ENCODE peak calls at places on chromosomes 1 and 21, in ten cellular contexts. One of them, this sample, is unnamed.

GRCh38 chr1:33237579-33237978 is 18.7 kb upstream of the ZNF362 start:
- DNase-seq in naive B cell: no peak
- DNase-seq in NCI-H1092: no peak
- DNase-seq in colonic mucosa: no peak
- DNase-seq in BE2C: no peak
- DNase-seq in CD4-positive, alpha-beta T cell: peak
- DNase-seq in fibroblast of gingiva: no peak
- DNase-seq in germinal center: peak
- DNase-seq in retina: no peak
- DNase-seq in erythroblast: no peak
- DNase-seq in this sample: no peak

GRCh38 chr1:173580081-173580480 is 22.8 kb downstream of the SLC9C2 start:
- DNase-seq in naive B cell: no peak
- DNase-seq in NCI-H1092: no peak
- DNase-seq in colonic mucosa: no peak
- DNase-seq in BE2C: no peak
- DNase-seq in CD4-positive, alpha-beta T cell: no peak
- DNase-seq in fibroblast of gingiva: no peak
- DNase-seq in germinal center: no peak
- DNase-seq in retina: no peak
- DNase-seq in erythroblast: peak
- DNase-seq in this sample: no peak

GRCh38 chr1:114079596-114080190 is 74.0 kb downstream of the SYT6 start:
- DNase-seq in naive B cell: no peak
- DNase-seq in NCI-H1092: no peak
- DNase-seq in colonic mucosa: no peak
- DNase-seq in BE2C: no peak
- DNase-seq in CD4-positive, alpha-beta T cell: no peak
- DNase-seq in fibroblast of gingiva: no peak
- DNase-seq in germinal center: no peak
- DNase-seq in retina: no peak
- DNase-seq in erythroblast: no peak
- DNase-seq in this sample: no peak

GRCh38 chr1:55632906-55633305 is 417.7 kb upstream of the USP24 start:
- DNase-seq in naive B cell: no peak
- DNase-seq in NCI-H1092: no peak
- DNase-seq in colonic mucosa: no peak
- DNase-seq in BE2C: no peak
- DNase-seq in CD4-positive, alpha-beta T cell: no peak
- DNase-seq in fibroblast of gingiva: peak
- DNase-seq in germinal center: no peak
- DNase-seq in retina: no peak
- DNase-seq in erythroblast: no peak
- DNase-seq in this sample: no peak

GRCh38 chr21:39822042-39822441 is 45.2 kb upstream of the PCP4 start:
- DNase-seq in naive B cell: no peak
- DNase-seq in NCI-H1092: no peak
- DNase-seq in colonic mucosa: no peak
- DNase-seq in BE2C: no peak
- DNase-seq in CD4-positive, alpha-beta T cell: no peak
- DNase-seq in fibroblast of gingiva: no peak
- DNase-seq in germinal center: no peak
- DNase-seq in retina: no peak
- DNase-seq in erythroblast: no peak
- DNase-seq in this sample: no peak

GRCh38 chr1:1431006-1431844 is 4.3 kb upstream of the VWA1 start:
- DNase-seq in naive B cell: no peak
- DNase-seq in NCI-H1092: no peak
- DNase-seq in colonic mucosa: no peak
- DNase-seq in BE2C: no peak
- DNase-seq in CD4-positive, alpha-beta T cell: no peak
- DNase-seq in fibroblast of gingiva: no peak
- DNase-seq in germinal center: peak
- DNase-seq in retina: peak
- DNase-seq in erythroblast: no peak
- DNase-seq in this sample: no peak

GRCh38 chr1:216794541-216795055 is 71.4 kb upstream of the ESRRG start:
- DNase-seq in naive B cell: no peak
- DNase-seq in NCI-H1092: no peak
- DNase-seq in colonic mucosa: no peak
- DNase-seq in BE2C: no peak
- DNase-seq in CD4-positive, alpha-beta T cell: no peak
- DNase-seq in fibroblast of gingiva: no peak
- DNase-seq in germinal center: no peak
- DNase-seq in retina: no peak
- DNase-seq in erythroblast: no peak
- DNase-seq in this sample: no peak

GRCh38 chr1:192581131-192581927 is 5.8 kb downstream of the RGS1 start:
- DNase-seq in naive B cell: no peak
- DNase-seq in NCI-H1092: no peak
- DNase-seq in colonic mucosa: no peak
- DNase-seq in BE2C: no peak
- DNase-seq in CD4-positive, alpha-beta T cell: no peak
- DNase-seq in fibroblast of gingiva: no peak
- DNase-seq in germinal center: no peak
- DNase-seq in retina: no peak
- DNase-seq in erythroblast: no peak
- DNase-seq in this sample: no peak

GRCh38 chr1:6183520-6183989 is 3.4 kb upstream of the CHD5 start:
- DNase-seq in naive B cell: no peak
- DNase-seq in NCI-H1092: no peak
- DNase-seq in colonic mucosa: no peak
- DNase-seq in BE2C: no peak
- DNase-seq in CD4-positive, alpha-beta T cell: no peak
- DNase-seq in fibroblast of gingiva: no peak
- DNase-seq in germinal center: no peak
- DNase-seq in retina: no peak
- DNase-seq in erythroblast: no peak
- DNase-seq in this sample: no peak

GRCh38 chr1:12386130-12386529 is 156.3 kb downstream of the VPS13D start:
- DNase-seq in naive B cell: peak
- DNase-seq in NCI-H1092: no peak
- DNase-seq in colonic mucosa: no peak
- DNase-seq in BE2C: no peak
- DNase-seq in CD4-positive, alpha-beta T cell: peak
- DNase-seq in fibroblast of gingiva: no peak
- DNase-seq in germinal center: no peak
- DNase-seq in retina: no peak
- DNase-seq in erythroblast: no peak
- DNase-seq in this sample: no peak

GRCh38 chr1:234958066-234958701 is 170.5 kb downstream of the TOMM20 start:
- DNase-seq in naive B cell: no peak
- DNase-seq in NCI-H1092: no peak
- DNase-seq in colonic mucosa: peak
- DNase-seq in BE2C: no peak
- DNase-seq in CD4-positive, alpha-beta T cell: no peak
- DNase-seq in fibroblast of gingiva: no peak
- DNase-seq in germinal center: no peak
- DNase-seq in retina: no peak
- DNase-seq in erythroblast: no peak
- DNase-seq in this sample: no peak

GRCh38 chr21:39217356-39218081 is 34.3 kb upstream of the PSMG1 start:
- DNase-seq in naive B cell: no peak
- DNase-seq in NCI-H1092: no peak
- DNase-seq in colonic mucosa: no peak
- DNase-seq in BE2C: no peak
- DNase-seq in CD4-positive, alpha-beta T cell: no peak
- DNase-seq in fibroblast of gingiva: no peak
- DNase-seq in germinal center: no peak
- DNase-seq in retina: no peak
- DNase-seq in erythroblast: no peak
- DNase-seq in this sample: no peak

GRCh38 chr1:230917284-230918135 is 49.2 kb upstream of the C1orf198 start:
- DNase-seq in naive B cell: peak
- DNase-seq in NCI-H1092: peak
- DNase-seq in colonic mucosa: peak
- DNase-seq in BE2C: peak
- DNase-seq in CD4-positive, alpha-beta T cell: peak
- DNase-seq in fibroblast of gingiva: peak
- DNase-seq in germinal center: peak
- DNase-seq in retina: peak
- DNase-seq in erythroblast: peak
- DNase-seq in this sample: no peak

GRCh38 chr1:10701145-10701544 is 95.3 kb downstream of the CASZ1 start:
- DNase-seq in naive B cell: no peak
- DNase-seq in NCI-H1092: peak
- DNase-seq in colonic mucosa: no peak
- DNase-seq in BE2C: no peak
- DNase-seq in CD4-positive, alpha-beta T cell: no peak
- DNase-seq in fibroblast of gingiva: no peak
- DNase-seq in germinal center: no peak
- DNase-seq in retina: peak
- DNase-seq in erythroblast: no peak
- DNase-seq in this sample: no peak

GRCh38 chr1:29473167-29473855 is 237.0 kb downstream of the PTPRU start:
- DNase-seq in naive B cell: no peak
- DNase-seq in NCI-H1092: no peak
- DNase-seq in colonic mucosa: no peak
- DNase-seq in BE2C: peak
- DNase-seq in CD4-positive, alpha-beta T cell: no peak
- DNase-seq in fibroblast of gingiva: no peak
- DNase-seq in germinal center: no peak
- DNase-seq in retina: peak
- DNase-seq in erythroblast: no peak
- DNase-seq in this sample: no peak

GRCh38 chr1:193221641-193222040 is 35.2 kb upstream of the B3GALT2 start:
- DNase-seq in naive B cell: no peak
- DNase-seq in NCI-H1092: no peak
- DNase-seq in colonic mucosa: no peak
- DNase-seq in BE2C: no peak
- DNase-seq in CD4-positive, alpha-beta T cell: no peak
- DNase-seq in fibroblast of gingiva: no peak
- DNase-seq in germinal center: no peak
- DNase-seq in retina: peak
- DNase-seq in erythroblast: no peak
- DNase-seq in this sample: no peak

GRCh38 chr1:239125027-239125426 is 261.3 kb upstream of the CHRM3 start:
- DNase-seq in naive B cell: no peak
- DNase-seq in NCI-H1092: no peak
- DNase-seq in colonic mucosa: no peak
- DNase-seq in BE2C: peak
- DNase-seq in CD4-positive, alpha-beta T cell: no peak
- DNase-seq in fibroblast of gingiva: no peak
- DNase-seq in germinal center: no peak
- DNase-seq in retina: no peak
- DNase-seq in erythroblast: no peak
- DNase-seq in this sample: no peak

GRCh38 chr1:82225407-82226197 is 424.9 kb downstream of the ADGRL2 start:
- DNase-seq in naive B cell: no peak
- DNase-seq in NCI-H1092: no peak
- DNase-seq in colonic mucosa: no peak
- DNase-seq in BE2C: no peak
- DNase-seq in CD4-positive, alpha-beta T cell: no peak
- DNase-seq in fibroblast of gingiva: peak
- DNase-seq in germinal center: no peak
- DNase-seq in retina: no peak
- DNase-seq in erythroblast: no peak
- DNase-seq in this sample: no peak

GRCh38 chr1:235067396-235068154 is 61.1 kb downstream of the TOMM20 start:
- DNase-seq in naive B cell: no peak
- DNase-seq in NCI-H1092: peak
- DNase-seq in colonic mucosa: peak
- DNase-seq in BE2C: peak
- DNase-seq in CD4-positive, alpha-beta T cell: no peak
- DNase-seq in fibroblast of gingiva: peak
- DNase-seq in germinal center: no peak
- DNase-seq in retina: no peak
- DNase-seq in erythroblast: no peak
- DNase-seq in this sample: no peak

GRCh38 chr1:178951600-178951999 is 74.1 kb upstream of the FAM20B start:
- DNase-seq in naive B cell: no peak
- DNase-seq in NCI-H1092: no peak
- DNase-seq in colonic mucosa: no peak
- DNase-seq in BE2C: no peak
- DNase-seq in CD4-positive, alpha-beta T cell: no peak
- DNase-seq in fibroblast of gingiva: no peak
- DNase-seq in germinal center: no peak
- DNase-seq in retina: no peak
- DNase-seq in erythroblast: no peak
- DNase-seq in this sample: no peak

GRCh38 chr1:226406401-226406881 is 1.5 kb downstream of the PARP1 start:
- DNase-seq in naive B cell: peak
- DNase-seq in NCI-H1092: no peak
- DNase-seq in colonic mucosa: no peak
- DNase-seq in BE2C: no peak
- DNase-seq in CD4-positive, alpha-beta T cell: no peak
- DNase-seq in fibroblast of gingiva: no peak
- DNase-seq in germinal center: peak
- DNase-seq in retina: peak
- DNase-seq in erythroblast: peak
- DNase-seq in this sample: no peak

GRCh38 chr1:14138135-14138506 is 438.1 kb downstream of the PRDM2 start:
- DNase-seq in naive B cell: no peak
- DNase-seq in NCI-H1092: no peak
- DNase-seq in colonic mucosa: no peak
- DNase-seq in BE2C: no peak
- DNase-seq in CD4-positive, alpha-beta T cell: no peak
- DNase-seq in fibroblast of gingiva: no peak
- DNase-seq in germinal center: no peak
- DNase-seq in retina: no peak
- DNase-seq in erythroblast: no peak
- DNase-seq in this sample: no peak

GRCh38 chr1:161932668-161933067 is 91.0 kb downstream of the OLFML2B start:
- DNase-seq in naive B cell: no peak
- DNase-seq in NCI-H1092: no peak
- DNase-seq in colonic mucosa: no peak
- DNase-seq in BE2C: no peak
- DNase-seq in CD4-positive, alpha-beta T cell: no peak
- DNase-seq in fibroblast of gingiva: peak
- DNase-seq in germinal center: no peak
- DNase-seq in retina: no peak
- DNase-seq in erythroblast: no peak
- DNase-seq in this sample: no peak

GRCh38 chr1:20366766-20367602 is 76.3 kb downstream of the VWA5B1 start:
- DNase-seq in naive B cell: no peak
- DNase-seq in NCI-H1092: peak
- DNase-seq in colonic mucosa: peak
- DNase-seq in BE2C: peak
- DNase-seq in CD4-positive, alpha-beta T cell: no peak
- DNase-seq in fibroblast of gingiva: no peak
- DNase-seq in germinal center: peak
- DNase-seq in retina: peak
- DNase-seq in erythroblast: no peak
- DNase-seq in this sample: no peak

GRCh38 chr1:33236498-33236897 is 19.8 kb upstream of the ZNF362 start:
- DNase-seq in naive B cell: no peak
- DNase-seq in NCI-H1092: no peak
- DNase-seq in colonic mucosa: no peak
- DNase-seq in BE2C: no peak
- DNase-seq in CD4-positive, alpha-beta T cell: no peak
- DNase-seq in fibroblast of gingiva: no peak
- DNase-seq in germinal center: no peak
- DNase-seq in retina: no peak
- DNase-seq in erythroblast: no peak
- DNase-seq in this sample: no peak

GRCh38 chr1:111227875-111228747 is 598 bp downstream of the CHI3L2 start:
- DNase-seq in naive B cell: no peak
- DNase-seq in NCI-H1092: no peak
- DNase-seq in colonic mucosa: no peak
- DNase-seq in BE2C: no peak
- DNase-seq in CD4-positive, alpha-beta T cell: no peak
- DNase-seq in fibroblast of gingiva: peak
- DNase-seq in germinal center: no peak
- DNase-seq in retina: no peak
- DNase-seq in erythroblast: no peak
- DNase-seq in this sample: no peak

GRCh38 chr1:111559736-111560279 is 56.4 kb upstream of the ADORA3 start:
- DNase-seq in naive B cell: no peak
- DNase-seq in NCI-H1092: no peak
- DNase-seq in colonic mucosa: no peak
- DNase-seq in BE2C: no peak
- DNase-seq in CD4-positive, alpha-beta T cell: no peak
- DNase-seq in fibroblast of gingiva: no peak
- DNase-seq in germinal center: no peak
- DNase-seq in retina: no peak
- DNase-seq in erythroblast: no peak
- DNase-seq in this sample: no peak

GRCh38 chr1:63813829-63814277 is 40.0 kb downstream of the ROR1 start:
- DNase-seq in naive B cell: no peak
- DNase-seq in NCI-H1092: no peak
- DNase-seq in colonic mucosa: no peak
- DNase-seq in BE2C: no peak
- DNase-seq in CD4-positive, alpha-beta T cell: no peak
- DNase-seq in fibroblast of gingiva: peak
- DNase-seq in germinal center: no peak
- DNase-seq in retina: no peak
- DNase-seq in erythroblast: no peak
- DNase-seq in this sample: no peak

This sample was measured in GM06990.